ENCODE peak calls at places on chromosome 19, in four cellular contexts. Y, L, A and P are unnamed samples.

GRCh38 chr19:52600639-52601024 is 30.5 kb downstream of the ZNF701 start:
- DNase-seq in L (no peak), A (no peak), Y (peak; percentile 3), P (peak; percentile 60)

GRCh38 chr19:49546825-49547565 is 19.2 kb downstream of the RCN3 start:
- DNase-seq in Y (peak; percentile 89), L (peak; percentile 95), A (peak; percentile 85), P (peak; percentile 74)

GRCh38 chr19:4977299-4978174 is 8.6 kb downstream of the KDM4B start:
- DNase-seq in L (no peak), Y (peak; percentile 95), A (no peak), P (no peak)

GRCh38 chr19:51509823-51510660 is 8.4 kb upstream of the SIGLEC12 start:
- DNase-seq in L (no peak), Y (no peak), A (no peak), P (no peak)

GRCh38 chr19:50427997-50428425 is 4.7 kb upstream of the MYBPC2 start:
- DNase-seq in L (peak; percentile 57), Y (peak; percentile 69), A (no peak), P (no peak)

GRCh38 chr19:4597975-4598671 is 38.6 kb upstream of the SEMA6B start:
- DNase-seq in Y (no peak), A (no peak), L (peak; percentile 93), P (peak; percentile 75)

GRCh38 chr19:42207767-42208259 is 9.7 kb downstream of the DEDD2 start:
- DNase-seq in A (no peak), L (no peak), Y (peak; percentile 89), P (peak; percentile 65)

GRCh38 chr19:42198676-42199439 is 18.6 kb downstream of the DEDD2 start:
- DNase-seq in Y (no peak), L (no peak), A (no peak), P (peak; percentile 97)

GRCh38 chr19:17491287-17491686 is 20.2 kb upstream of the PGLS start:
- DNase-seq in L (no peak), A (no peak), Y (no peak), P (no peak)

GRCh38 chr19:39032164-39032918 is at the start of gene FBXO27:
- DNase-seq in Y (no peak), A (peak; percentile 16), L (peak; percentile 72), P (no peak)

GRCh38 chr19:48858984-48859710 is 9.3 kb downstream of the PLEKHA4 start:
- DNase-seq in L (no peak), Y (no peak), A (no peak), P (peak; percentile 51)

GRCh38 chr19:35501684-35502083 is 11.4 kb upstream of the KRTDAP start:
- DNase-seq in A (no peak), L (no peak), Y (no peak), P (no peak)

GRCh38 chr19:53991224-53992113 is at the start of gene CACNG6:
- DNase-seq in Y (no peak), L (peak; percentile 72), A (no peak), P (no peak)

GRCh38 chr19:54063350-54064078 is at the start of gene VSTM1:
- DNase-seq in Y (no peak), L (no peak), A (no peak), P (no peak)

GRCh38 chr19:11242864-11243797 is 3.7 kb downstream of the ANGPTL8 start:
- DNase-seq in Y (peak; percentile 77), A (peak; percentile 47), L (peak; percentile 92), P (peak; percentile 77)

GRCh38 chr19:37855098-37855497 is 51.3 kb downstream of the WDR87 start:
- DNase-seq in L (no peak), A (no peak), Y (peak; percentile 17), P (no peak)

GRCh38 chr19:10782795-10783194 is 53.2 kb downstream of the TMED1 start:
- DNase-seq in Y (no peak), L (no peak), A (no peak), P (no peak)

GRCh38 chr19:46390121-46390858 is 23.1 kb downstream of the CCDC8 start:
- DNase-seq in L (no peak), A (no peak), Y (no peak), P (no peak)

GRCh38 chr19:14540741-14541525 is 11.5 kb downstream of the TECR start:
- DNase-seq in L (no peak), Y (no peak), A (no peak), P (no peak)

GRCh38 chr19:19040417-19040816 is 7.0 kb downstream of the ARMC6 start:
- DNase-seq in A (no peak), L (no peak), Y (peak; percentile 91), P (no peak)

GRCh38 chr19:41431426-41432386 is 4.5 kb upstream of the B3GNT8 start:
- DNase-seq in L (no peak), Y (peak; percentile 31), A (no peak), P (no peak)

GRCh38 chr19:56933014-56933705 is 92.6 kb upstream of the PEG3 start:
- DNase-seq in Y (no peak), A (no peak), L (no peak), P (no peak)

GRCh38 chr19:51084505-51084904 is 1.8 kb upstream of the KLK14 start:
- DNase-seq in A (no peak), Y (no peak), L (no peak), P (no peak)

GRCh38 chr19:10142701-10143375 is 23.1 kb upstream of the EIF3G start:
- DNase-seq in Y (no peak), L (no peak), A (no peak), P (no peak)

GRCh38 chr19:55590621-55591020 is 8.7 kb downstream of the FIZ1 start:
- DNase-seq in A (peak; percentile 42), Y (no peak), L (peak; percentile 44), P (peak; percentile 35)
- TF ChIP-seq CTCF in A (no peak), Y (no peak), L (no peak), P (no peak)

GRCh38 chr19:13120817-13121216 is 2.8 kb downstream of the NACC1 start:
- DNase-seq in L (no peak), Y (peak; percentile 85), A (no peak), P (no peak)
- H3K9ac ChIP-seq in L (no peak overlapping the region), Y (peak overlapping the region; percentile 44), A (no peak overlapping the region), P (peak overlapping the region; percentile 95)

GRCh38 chr19:2306971-2307370 is 983 bp downstream of the LINGO3 start:
- DNase-seq in A (no peak), L (no peak), Y (no peak), P (no peak)

GRCh38 chr19:2305974-2306806 is 1.8 kb downstream of the LINGO3 start:
- DNase-seq in A (no peak), L (no peak), Y (no peak), P (no peak)

GRCh38 chr19:2309734-2310362 is 1.9 kb upstream of the LINGO3 start:
- DNase-seq in A (no peak), Y (peak; percentile 54), L (no peak), P (peak; percentile 69)

GRCh38 chr19:2307518-2308012 is 389 bp downstream of the LINGO3 start:
- DNase-seq in A (no peak), L (no peak), Y (no peak), P (no peak)

GRCh38 chr19:2308114-2308556 is at the start of gene LINGO3:
- DNase-seq in Y (no peak), L (peak; percentile 60), A (no peak), P (no peak)
- H2AFZ ChIP-seq in Y (peak within 1 kb of the TSS; percentile 0), L (peak within 1 kb of the TSS; percentile 42), A (no peak within 1 kb of the TSS), P (no peak within 1 kb of the TSS)

DNA sequence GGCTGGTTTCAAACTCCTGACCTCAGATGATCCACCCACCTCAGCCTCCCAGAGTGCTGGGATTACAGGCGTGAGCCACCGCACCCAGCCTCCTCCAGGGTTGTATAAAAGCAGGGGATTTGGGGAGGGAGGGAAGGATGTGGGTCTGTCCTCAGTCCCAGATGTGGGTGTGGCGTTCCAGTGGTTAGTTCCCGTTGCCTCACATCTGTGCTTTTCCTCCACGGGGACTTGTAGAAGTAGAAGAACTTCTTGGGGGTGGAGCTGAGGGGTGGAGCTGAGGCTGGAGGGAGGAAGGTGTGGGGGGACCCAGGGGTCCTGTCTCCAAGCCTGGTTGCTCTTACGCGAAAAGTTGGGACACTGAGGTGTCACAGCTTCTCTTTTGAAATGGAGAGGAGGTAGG is 514 bp upstream of the MCEMP1 start:
- DNase-seq in Y (no peak), A (no peak), L (no peak), P (no peak)
- TF ChIP-seq CTCF in Y (no peak), A (no peak), L (no peak), P (no peak)